ENCODE peak calls at places on chromosomes 13 and 19, in seven cellular contexts. M is spleen, Q is A673, C is pancreas, F is AG04450, B is PC-3, K is LNCaP clone FGC. O is an unnamed sample.

GRCh38 chr13:45933203-45934014 is 81.9 kb upstream of the SIAH3 start:
- DNase-seq in M (no peak), Q (no peak), C (no peak), F (no peak), B (no peak), K (no peak), O (no peak)

GRCh38 chr13:99836291-99836690 is 135.3 kb downstream of the ZIC5 start:
- DNase-seq in M (no peak), Q (no peak), C (no peak), F (no peak), B (no peak), K (no peak), O (no peak)

GRCh38 chr13:74132768-74133656 is 1.2 kb downstream of the KLF12 start:
- DNase-seq in M (peak; percentile 87), Q (peak; percentile 47), C (no peak), F (no peak), B (no peak), K (no peak), O (peak; percentile 35)

GRCh38 chr19:38949580-38950367 is 19.0 kb downstream of the MRPS12 start:
- DNase-seq in M (peak; percentile 89), Q (peak; percentile 98), C (peak; percentile 83), F (no peak), B (peak; percentile 20), K (no peak), O (peak; percentile 82)

GRCh38 chr19:57099199-57099661 is 20.6 kb upstream of the USP29 start:
- DNase-seq in M (peak; percentile 86), Q (peak; percentile 77), C (peak; percentile 8), F (no peak), B (peak; percentile 71), K (peak; percentile 39), O (no peak)

GRCh38 chr19:11420894-11421606 is 1.9 kb upstream of the RGL3 start:
- DNase-seq in M (no peak), Q (no peak), C (no peak), F (no peak), B (no peak), K (no peak), O (no peak)

GRCh38 chr13:97753942-97754670 is 199.4 kb upstream of the IPO5 start:
- DNase-seq in M (no peak), Q (no peak), C (no peak), F (no peak), B (no peak), K (no peak), O (no peak)

GRCh38 chr19:389935-390289 is 19.0 kb downstream of the C2CD4C start:
- DNase-seq in M (peak; percentile 18), Q (no peak), C (no peak), F (no peak), B (no peak), K (no peak), O (no peak)

GRCh38 chr13:95083758-95084157 is 217.5 kb downstream of the ABCC4 start:
- DNase-seq in M (no peak), Q (peak; percentile 11), C (no peak), F (peak; percentile 47), B (peak; percentile 77), K (no peak), O (peak; percentile 68)

GRCh38 chr19:4186087-4186993 is 3.9 kb downstream of the ANKRD24 start:
- DNase-seq in M (peak; percentile 83), Q (peak; percentile 88), C (peak; percentile 69), F (peak; percentile 39), B (peak; percentile 78), K (no peak), O (peak; percentile 58)

DNA sequence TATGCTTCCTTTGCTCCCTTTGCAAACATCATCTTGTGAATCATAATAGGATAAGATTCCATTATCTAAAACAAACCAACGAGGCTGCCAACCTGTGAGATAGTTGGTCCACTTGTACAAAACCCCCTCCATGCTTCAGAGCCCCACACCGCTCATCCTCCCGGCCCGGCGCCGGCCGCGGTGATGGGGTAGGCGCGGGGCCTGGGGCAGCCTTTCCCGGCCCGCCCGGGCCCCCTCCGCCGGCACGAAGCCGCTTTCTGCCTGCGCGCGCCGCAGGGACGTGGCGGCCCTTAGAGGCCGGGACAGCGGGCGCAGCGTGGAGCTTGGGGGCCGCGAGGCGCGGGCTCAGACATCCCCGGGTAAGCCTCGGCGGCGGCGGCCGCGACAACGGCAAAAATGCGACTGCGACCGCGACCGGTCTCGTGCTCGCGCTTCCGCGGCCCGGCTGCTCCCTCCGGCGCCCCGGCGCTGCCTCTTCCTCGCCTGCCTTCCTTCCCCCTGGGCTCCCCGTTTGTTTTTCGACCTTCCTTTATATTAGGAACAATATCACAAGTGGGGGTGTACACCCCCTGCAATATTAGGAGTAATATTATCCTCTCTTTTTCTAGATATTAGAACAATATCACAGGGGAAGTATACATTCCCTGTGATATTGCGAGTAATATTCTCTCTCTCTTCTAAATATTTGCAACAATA is 54.0 kb upstream of the CEACAM21 start:
- DNase-seq in M (peak; percentile 88), Q (peak; percentile 26), C (no peak), F (no peak), B (no peak), K (no peak), O (no peak)
- TF ChIP-seq CTCF in M (no peak), Q (no peak), C (no peak), F (no peak), B (no peak), K (no peak), O (no peak)

GRCh38 chr13:20720499-20720898 is 17.0 kb downstream of the IL17D start:
- DNase-seq in M (no peak), Q (no peak), C (no peak), F (no peak), B (no peak), K (no peak), O (no peak)

GRCh38 chr13:20719783-20720182 is 16.3 kb downstream of the IL17D start:
- DNase-seq in M (no peak), Q (no peak), C (no peak), F (no peak), B (no peak), K (no peak), O (no peak)

GRCh38 chr13:20721454-20722357 is 18.2 kb downstream of the IL17D start:
- DNase-seq in M (peak; percentile 69), Q (peak; percentile 46), C (peak; percentile 25), F (peak; percentile 24), B (peak; percentile 54), K (no peak), O (peak; percentile 58)

GRCh38 chr13:20718958-20719566 is 15.6 kb downstream of the IL17D start:
- DNase-seq in M (no peak), Q (no peak), C (no peak), F (no peak), B (no peak), K (no peak), O (no peak)

DNA sequence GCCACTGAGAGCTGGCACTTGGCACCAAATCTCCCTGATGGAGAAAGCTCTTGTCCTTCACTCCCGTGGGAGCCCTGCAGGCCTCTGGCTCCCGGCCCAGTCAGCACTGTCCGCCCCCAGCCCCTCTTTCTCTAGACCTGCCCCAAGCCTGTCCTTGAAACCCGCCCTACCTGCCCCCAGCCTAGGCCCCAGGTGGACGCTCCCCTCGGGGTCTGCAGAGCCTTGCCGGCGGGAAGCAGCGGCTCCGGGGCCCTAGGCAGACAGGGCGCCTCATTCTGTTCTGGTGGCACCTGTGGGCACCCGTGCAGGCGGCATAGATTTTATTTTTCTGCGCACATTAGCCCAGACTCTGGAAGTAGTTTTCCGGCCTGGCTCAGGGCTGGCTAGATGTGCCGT is 17.6 kb downstream of the IL17D start:
- DNase-seq in M (no peak), Q (no peak), C (no peak), F (no peak), B (no peak), K (no peak), O (no peak)
- H3K4me3 ChIP-seq in M (peak overlapping the region; percentile 55), Q (no peak overlapping the region), C (no peak overlapping the region), F (no peak overlapping the region), B (no peak overlapping the region), K (no peak overlapping the region), O (no peak overlapping the region)

GRCh38 chr19:54189020-54189667 is at the start of gene MBOAT7:
- DNase-seq in M (no peak), Q (no peak), C (no peak), F (no peak), B (no peak), K (no peak), O (no peak)
- TF ChIP-seq CTCF in M (peak; percentile 12), Q (peak; percentile 21), C (no peak), F (no peak), B (peak; percentile 49), K (peak; percentile 53), O (peak; percentile 11)

GRCh38 chr19:45646345-45646698 is 7.1 kb upstream of the EML2 start:
- DNase-seq in M (no peak), Q (no peak), C (no peak), F (no peak), B (no peak), K (no peak), O (no peak)
- H3K4me3 ChIP-seq in M (peak overlapping the region; percentile 75), Q (peak overlapping the region; percentile 43), C (no peak overlapping the region), F (peak overlapping the region; percentile 56), B (peak overlapping the region; percentile 63), K (no peak overlapping the region), O (peak overlapping the region; percentile 47)

GRCh38 chr19:27997069-27997468 is 1215.9 kb downstream of the UQCRFS1 start:
- DNase-seq in M (no peak), Q (no peak), C (no peak), F (no peak), B (no peak), K (no peak), O (no peak)
- TF ChIP-seq CTCF in M (no peak), Q (no peak), C (no peak), F (no peak), B (no peak), K (no peak), O (no peak)

GRCh38 chr19:55112781-55113569 is 4.5 kb downstream of the PPP1R12C start:
- DNase-seq in M (no peak), Q (no peak), C (no peak), F (no peak), B (no peak), K (no peak), O (no peak)
- H3K4me3 ChIP-seq in M (no peak overlapping the region), Q (no peak overlapping the region), C (no peak overlapping the region), F (no peak overlapping the region), B (no peak overlapping the region), K (no peak overlapping the region), O (no peak overlapping the region)

GRCh38 chr19:5503598-5503997 is 48.4 kb downstream of the ZNRF4 start:
- DNase-seq in M (no peak), Q (no peak), C (no peak), F (no peak), B (peak; percentile 19), K (no peak), O (no peak)
- TF ChIP-seq CTCF in M (no peak), Q (peak; percentile 28), C (no peak), F (peak; percentile 17), B (no peak), K (no peak), O (no peak)

GRCh38 chr19:17779281-17779930 is 15.5 kb upstream of the B3GNT3 start:
- DNase-seq in M (peak; percentile 87), Q (peak; percentile 82), C (no peak), F (no peak), B (peak; percentile 84), K (no peak), O (no peak)
- H3K4me3 ChIP-seq in M (peak overlapping the region; percentile 53), Q (no peak overlapping the region), C (no peak overlapping the region), F (no peak overlapping the region), B (peak overlapping the region; percentile 62), K (no peak overlapping the region), O (no peak overlapping the region)